ENCODE peak calls at places on chromosomes 16 and 17, in nine cellular contexts. S, G, F, E, N, Y, T, J and D are unnamed samples.

GRCh38 chr17:43839670-43840101 is 6.7 kb upstream of the MPP3 start:
- DNase-seq in S (no peak), G (peak; percentile 74), F (no peak), E (no peak), N (no peak), Y (no peak), T (no peak), J (peak; percentile 48), D (peak; percentile 82)

GRCh38 chr16:5428932-5429331 is 331.3 kb upstream of the EEF2KMT start:
- DNase-seq in S (no peak), G (no peak), F (no peak), E (no peak), N (no peak), Y (no peak), T (no peak), J (peak; percentile 9), D (peak; percentile 41)

GRCh38 chr16:85027968-85028637 is 508 bp downstream of the KIAA0513 start:
- DNase-seq in S (peak; percentile 44), G (no peak), F (no peak), E (no peak), N (no peak), Y (no peak), T (no peak), J (no peak), D (peak; percentile 46)

GRCh38 chr17:52106638-52107261 is 51.8 kb downstream of the CA10 start:
- DNase-seq in S (peak; percentile 34), G (peak; percentile 50), F (no peak), E (no peak), N (peak; percentile 47), Y (peak; percentile 69), T (peak; percentile 56), J (peak; percentile 33), D (peak; percentile 33)

GRCh38 chr16:23296994-23297393 is 5.1 kb upstream of the SCNN1B start:
- DNase-seq in S (peak; percentile 51), G (peak; percentile 34), F (no peak), E (no peak), N (no peak), Y (peak; percentile 55), T (no peak), J (peak; percentile 24), D (peak; percentile 46)

GRCh38 chr17:9924735-9925191 is 19.7 kb upstream of the RCVRN start:
- DNase-seq in S (peak; percentile 23), G (no peak), F (no peak), E (no peak), N (no peak), Y (peak; percentile 61), T (peak; percentile 42), J (peak; percentile 66), D (no peak)

GRCh38 chr16:89268987-89269735 is 51.7 kb downstream of the ZNF778 start:
- DNase-seq in S (no peak), G (no peak), F (no peak), E (no peak), N (no peak), Y (no peak), T (peak; percentile 82), J (no peak), D (no peak)

GRCh38 chr16:47731252-47731651 is 270.1 kb downstream of the PHKB start:
- DNase-seq in S (no peak), G (no peak), F (no peak), E (no peak), N (no peak), Y (no peak), T (no peak), J (peak; percentile 23), D (no peak)

GRCh38 chr16:82010649-82011048 is 621 bp downstream of the SDR42E1 start:
- DNase-seq in S (no peak), G (no peak), F (no peak), E (no peak), N (no peak), Y (no peak), T (no peak), J (no peak), D (no peak)

GRCh38 chr17:5921919-5922318 is 148.3 kb upstream of the WSCD1 start:
- DNase-seq in S (no peak), G (no peak), F (no peak), E (no peak), N (no peak), Y (no peak), T (no peak), J (no peak), D (no peak)

GRCh38 chr16:14485131-14485551 is 144.9 kb downstream of the PARN start:
- DNase-seq in S (no peak), G (no peak), F (no peak), E (no peak), N (no peak), Y (no peak), T (no peak), J (peak; percentile 70), D (no peak)

GRCh38 chr16:20803561-20804214 is 2.6 kb downstream of the ERI2 start:
- DNase-seq in S (no peak), G (no peak), F (no peak), E (no peak), N (no peak), Y (no peak), T (no peak), J (peak; percentile 75), D (no peak)

GRCh38 chr17:81135503-81136283 is 29.6 kb upstream of the PVALEF start:
- DNase-seq in S (no peak), G (no peak), F (no peak), E (peak; percentile 74), N (no peak), Y (no peak), T (no peak), J (no peak), D (no peak)

GRCh38 chr17:71176315-71176714 is 944.5 kb upstream of the SOX9 start:
- DNase-seq in S (no peak), G (no peak), F (no peak), E (no peak), N (no peak), Y (peak; percentile 30), T (no peak), J (no peak), D (no peak)

GRCh38 chr16:797120-797420 is 3.5 kb downstream of the GNG13 start:
- DNase-seq in S (peak; percentile 83), G (no peak), F (no peak), E (no peak), N (no peak), Y (no peak), T (no peak), J (no peak), D (no peak)

GRCh38 chr17:66988069-66988798 is 23.7 kb downstream of the CACNG4 start:
- DNase-seq in S (no peak), G (no peak), F (no peak), E (no peak), N (no peak), Y (peak; percentile 51), T (no peak), J (no peak), D (no peak)

GRCh38 chr16:14286381-14287230 is 215.5 kb downstream of the MRTFB start:
- DNase-seq in S (no peak), G (no peak), F (no peak), E (no peak), N (no peak), Y (no peak), T (peak; percentile 59), J (no peak), D (peak; percentile 22)

GRCh38 chr16:23670137-23670776 is 8.4 kb upstream of the PLK1 start:
- DNase-seq in S (no peak), G (no peak), F (no peak), E (no peak), N (no peak), Y (no peak), T (no peak), J (no peak), D (no peak)

GRCh38 chr17:8468988-8469387 is 33.3 kb downstream of the NDEL1 start:
- DNase-seq in S (no peak), G (no peak), F (no peak), E (no peak), N (no peak), Y (no peak), T (no peak), J (no peak), D (no peak)

GRCh38 chr17:14427914-14428639 is 127.2 kb downstream of the HS3ST3B1 start:
- DNase-seq in S (no peak), G (no peak), F (no peak), E (no peak), N (no peak), Y (no peak), T (no peak), J (no peak), D (peak; percentile 18)
- TF ChIP-seq EP300 in S (no peak), G (no peak), F (no peak), E (no peak), N (no peak), Y (no peak), T (no peak), J (no peak), D (no peak)

DNA sequence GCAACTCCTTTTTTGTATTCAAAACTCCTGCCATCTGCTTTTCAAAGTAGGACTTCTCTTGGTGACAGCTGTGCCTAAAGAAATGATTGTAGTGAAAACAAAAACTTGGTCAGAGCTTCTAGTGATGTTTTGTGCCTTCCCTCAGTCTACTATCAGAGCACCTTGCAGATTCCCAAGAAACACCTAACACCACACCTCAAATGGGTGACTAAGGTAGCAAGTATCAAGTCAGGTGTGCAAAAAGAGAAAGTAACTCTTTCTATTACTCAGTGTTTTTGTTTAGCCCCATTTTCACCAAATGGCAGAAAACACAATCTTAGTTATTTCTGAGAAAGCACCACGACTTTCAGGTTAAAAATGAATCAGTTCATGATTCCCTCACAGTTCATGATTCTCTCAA is 2.0 kb upstream of the PMFBP1 start:
- DNase-seq in S (no peak), G (no peak), F (no peak), E (no peak), N (no peak), Y (no peak), T (no peak), J (no peak), D (no peak)
- H3K27ac ChIP-seq in S (no peak overlapping the region), G (no peak overlapping the region), F (no peak overlapping the region), E (no peak overlapping the region), N (no peak overlapping the region), Y (no peak overlapping the region), T (no peak overlapping the region), J (no peak overlapping the region), D (no peak overlapping the region)

DNA sequence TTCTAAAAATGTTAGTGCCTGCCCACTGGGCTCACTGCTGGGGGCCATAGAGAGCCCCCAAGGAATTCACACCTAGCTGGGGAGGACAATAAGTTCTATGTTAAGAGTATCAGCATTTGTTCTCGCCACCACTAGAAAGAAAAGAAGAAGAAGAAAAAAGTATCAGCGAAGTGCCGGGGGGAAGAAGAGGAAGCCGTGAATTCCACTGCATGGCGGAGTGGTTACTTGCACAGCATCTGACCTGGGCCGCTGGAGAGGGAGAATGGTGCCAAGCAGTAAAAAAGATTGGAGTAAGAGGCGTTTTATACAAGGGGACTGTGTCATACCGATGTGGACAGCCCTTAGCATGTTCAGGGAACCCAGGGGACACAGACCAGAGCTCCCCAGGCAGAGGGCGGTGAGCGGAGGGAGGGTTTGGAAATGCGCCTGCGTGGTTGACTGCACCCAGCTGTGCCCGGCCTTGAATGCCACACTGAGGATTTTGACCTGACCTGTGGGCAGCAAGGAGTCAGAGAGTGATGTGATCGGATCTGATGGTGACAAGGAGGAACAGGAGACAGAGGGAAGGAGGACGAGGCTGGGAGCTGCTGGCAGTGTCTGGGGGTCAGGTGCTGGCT is 52.9 kb downstream of the PLXDC1 start:
- DNase-seq in S (no peak), G (no peak), F (no peak), E (no peak), N (no peak), Y (no peak), T (no peak), J (no peak), D (no peak)
- H3K27me3 ChIP-seq in S (peaks cover 41% of the 10 kb centered on the region), G (no peaks in the 10 kb centered on the region), F (no peaks in the 10 kb centered on the region), E (no peaks in the 10 kb centered on the region), N (no peaks in the 10 kb centered on the region), Y (no peaks in the 10 kb centered on the region), T (no peaks in the 10 kb centered on the region), J (peaks cover 6% of the 10 kb centered on the region), D (no peaks in the 10 kb centered on the region)

GRCh38 chr16:2370725-2371124 is 30.2 kb upstream of the ABCA3 start:
- DNase-seq in S (no peak), G (no peak), F (no peak), E (no peak), N (no peak), Y (no peak), T (no peak), J (no peak), D (no peak)
- TF ChIP-seq EP300 in S (no peak), G (no peak), F (no peak), E (no peak), N (no peak), Y (no peak), T (no peak), J (no peak), D (no peak)